ENCODE peak calls at places on chromosomes 2 and 18, in six cellular contexts. One of them, this sample, is unnamed.

GRCh38 chr18:2036136-2036535 is 535.2 kb downstream of the METTL4 start:
- DNase-seq in PC-9: no peak
- DNase-seq in GM23248: no peak
- DNase-seq in SK-N-SH: no peak
- DNase-seq in GM23338: no peak
- DNase-seq in PC-3: peak; percentile 65
- DNase-seq in this sample: no peak

GRCh38 chr2:29611261-29611660 is 310.1 kb downstream of the ALK start:
- DNase-seq in GM23248: no peak
- DNase-seq in PC-9: no peak
- DNase-seq in SK-N-SH: no peak
- DNase-seq in GM23338: no peak
- DNase-seq in PC-3: no peak
- DNase-seq in this sample: no peak

GRCh38 chr2:119264781-119265692 is 41.4 kb downstream of the STEAP3 start:
- DNase-seq in GM23248: peak; percentile 72
- DNase-seq in PC-9: peak; percentile 67
- DNase-seq in PC-3: peak; percentile 62
- DNase-seq in GM23338: peak; percentile 84
- DNase-seq in SK-N-SH: peak; percentile 75
- DNase-seq in this sample: peak; percentile 45

GRCh38 chr2:98799375-98800329 is 68.7 kb upstream of the MGAT4A start:
- DNase-seq in GM23248: no peak
- DNase-seq in PC-9: no peak
- DNase-seq in PC-3: no peak
- DNase-seq in SK-N-SH: no peak
- DNase-seq in GM23338: no peak
- DNase-seq in this sample: no peak

GRCh38 chr2:199703199-199703598 is 147.8 kb downstream of the FTCDNL1 start:
- DNase-seq in GM23248: no peak
- DNase-seq in GM23338: no peak
- DNase-seq in PC-3: no peak
- DNase-seq in SK-N-SH: no peak
- DNase-seq in PC-9: no peak
- DNase-seq in this sample: no peak

GRCh38 chr2:176419591-176420071 is 150.4 kb downstream of the MTX2 start:
- DNase-seq in SK-N-SH: no peak
- DNase-seq in PC-9: no peak
- DNase-seq in GM23338: no peak
- DNase-seq in PC-3: peak; percentile 82
- DNase-seq in GM23248: peak; percentile 87
- DNase-seq in this sample: no peak

GRCh38 chr2:35447210-35447609 is 908.4 kb upstream of the CRIM1 start:
- DNase-seq in PC-3: no peak
- DNase-seq in GM23248: no peak
- DNase-seq in PC-9: no peak
- DNase-seq in SK-N-SH: no peak
- DNase-seq in GM23338: no peak
- DNase-seq in this sample: peak; percentile 45

GRCh38 chr2:47360937-47361336 is 42.0 kb upstream of the MSH2 start:
- DNase-seq in PC-9: no peak
- DNase-seq in GM23338: no peak
- DNase-seq in GM23248: peak; percentile 95
- DNase-seq in SK-N-SH: no peak
- DNase-seq in PC-3: peak; percentile 96
- DNase-seq in this sample: no peak

GRCh38 chr2:88161446-88161845 is 8.7 kb upstream of the THNSL2 start:
- DNase-seq in GM23248: no peak
- DNase-seq in SK-N-SH: no peak
- DNase-seq in PC-3: no peak
- DNase-seq in PC-9: no peak
- DNase-seq in GM23338: no peak
- DNase-seq in this sample: no peak

GRCh38 chr2:135063210-135063609 is 11.1 kb downstream of the RAB3GAP1 start:
- DNase-seq in PC-3: no peak
- DNase-seq in PC-9: no peak
- DNase-seq in GM23248: no peak
- DNase-seq in SK-N-SH: no peak
- DNase-seq in GM23338: no peak
- DNase-seq in this sample: no peak

GRCh38 chr2:185825557-185825956 is 87.0 kb downstream of the FSIP2 start:
- DNase-seq in PC-9: no peak
- DNase-seq in GM23338: no peak
- DNase-seq in PC-3: no peak
- DNase-seq in GM23248: no peak
- DNase-seq in SK-N-SH: no peak
- DNase-seq in this sample: no peak

GRCh38 chr2:99881901-99882591 is 260.3 kb downstream of the AFF3 start:
- DNase-seq in GM23248: peak; percentile 13
- DNase-seq in PC-9: no peak
- DNase-seq in SK-N-SH: peak; percentile 47
- DNase-seq in GM23338: peak; percentile 28
- DNase-seq in PC-3: peak; percentile 60
- DNase-seq in this sample: no peak

GRCh38 chr2:27890146-27891062 is at the start of the genes BABAM2 and RBKS:
- DNase-seq in PC-3: peak; percentile 87
- DNase-seq in PC-9: peak; percentile 91
- DNase-seq in GM23248: peak; percentile 93
- DNase-seq in SK-N-SH: peak; percentile 100
- DNase-seq in GM23338: peak; percentile 91
- DNase-seq in this sample: peak; percentile 90

GRCh38 chr2:1586946-1587840 is 157.1 kb downstream of the PXDN start:
- DNase-seq in GM23248: no peak
- DNase-seq in SK-N-SH: no peak
- DNase-seq in GM23338: no peak
- DNase-seq in PC-9: peak; percentile 84
- DNase-seq in PC-3: peak; percentile 58
- DNase-seq in this sample: no peak

GRCh38 chr2:120632796-120633646 is 102.6 kb upstream of the GLI2 start:
- DNase-seq in SK-N-SH: peak; percentile 33
- DNase-seq in GM23248: no peak
- DNase-seq in PC-3: no peak
- DNase-seq in PC-9: no peak
- DNase-seq in GM23338: no peak
- DNase-seq in this sample: no peak

GRCh38 chr2:28544405-28544914 is 48.6 kb downstream of the PLB1 start:
- DNase-seq in GM23338: no peak
- DNase-seq in SK-N-SH: peak; percentile 70
- DNase-seq in PC-9: peak; percentile 43
- DNase-seq in PC-3: no peak
- DNase-seq in GM23248: no peak
- DNase-seq in this sample: no peak

GRCh38 chr2:174362949-174363348 is 28.2 kb downstream of the SP9 start:
- DNase-seq in PC-9: no peak
- DNase-seq in GM23338: no peak
- DNase-seq in PC-3: no peak
- DNase-seq in GM23248: no peak
- DNase-seq in SK-N-SH: no peak
- DNase-seq in this sample: no peak

GRCh38 chr2:164739966-164740365 is 101.7 kb downstream of the COBLL1 start:
- DNase-seq in PC-3: peak; percentile 67
- DNase-seq in PC-9: no peak
- DNase-seq in GM23338: no peak
- DNase-seq in SK-N-SH: no peak
- DNase-seq in GM23248: peak; percentile 67
- DNase-seq in this sample: no peak

GRCh38 chr2:132911726-132912724 is 242.0 kb upstream of the LYPD1 start:
- DNase-seq in GM23248: peak; percentile 13
- DNase-seq in PC-9: no peak
- DNase-seq in PC-3: no peak
- DNase-seq in GM23338: peak; percentile 47
- DNase-seq in SK-N-SH: peak; percentile 9
- DNase-seq in this sample: no peak

GRCh38 chr18:73235491-73235890 is 367.7 kb upstream of the NETO1 start:
- DNase-seq in GM23338: no peak
- DNase-seq in PC-9: peak; percentile 3
- DNase-seq in GM23248: peak; percentile 81
- DNase-seq in PC-3: peak; percentile 93
- DNase-seq in SK-N-SH: no peak
- DNase-seq in this sample: peak; percentile 30

GRCh38 chr2:221502270-221502973 is 69.7 kb downstream of the EPHA4 start:
- DNase-seq in SK-N-SH: no peak
- DNase-seq in GM23338: no peak
- DNase-seq in PC-9: no peak
- DNase-seq in GM23248: peak; percentile 83
- DNase-seq in PC-3: peak; percentile 22
- DNase-seq in this sample: no peak

GRCh38 chr2:221501210-221501882 is 70.8 kb downstream of the EPHA4 start:
- DNase-seq in SK-N-SH: no peak
- DNase-seq in PC-9: peak; percentile 26
- DNase-seq in GM23248: peak; percentile 83
- DNase-seq in GM23338: no peak
- DNase-seq in PC-3: no peak
- DNase-seq in this sample: no peak

GRCh38 chr2:221500501-221501209 is 71.4 kb downstream of the EPHA4 start:
- DNase-seq in PC-3: no peak
- DNase-seq in GM23338: no peak
- DNase-seq in GM23248: no peak
- DNase-seq in PC-9: no peak
- DNase-seq in SK-N-SH: no peak
- DNase-seq in this sample: no peak

GRCh38 chr2:221503965-221504364 is 68.1 kb downstream of the EPHA4 start:
- DNase-seq in SK-N-SH: no peak
- DNase-seq in GM23248: no peak
- DNase-seq in PC-9: no peak
- DNase-seq in PC-3: no peak
- DNase-seq in GM23338: no peak
- DNase-seq in this sample: no peak

DNA sequence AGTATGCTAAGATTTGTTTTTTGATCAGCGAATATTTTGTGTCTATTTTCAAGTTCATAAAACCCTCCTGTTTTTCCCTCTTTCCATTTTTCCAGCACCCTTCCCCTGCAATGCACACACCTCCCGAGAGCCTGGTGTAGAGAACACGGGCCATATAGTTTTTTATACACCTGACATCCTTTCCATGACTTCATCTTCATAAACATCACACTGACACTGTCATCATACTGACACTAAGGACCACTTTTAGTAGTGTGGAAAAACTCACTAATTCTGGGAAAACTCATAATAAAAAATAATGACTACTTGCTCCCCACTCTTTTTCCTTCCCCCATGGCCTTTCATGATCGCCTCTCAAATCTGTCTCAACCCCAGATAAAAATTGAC is 70.2 kb downstream of the EPHA4 start:
- DNase-seq in PC-9: no peak
- DNase-seq in PC-3: no peak
- DNase-seq in SK-N-SH: no peak
- DNase-seq in GM23248: no peak
- DNase-seq in GM23338: no peak
- DNase-seq in this sample: no peak
- H3F3A ChIP-seq in PC-9: peaks cover 7% of the 10 kb centered on the region
- H3F3A ChIP-seq in PC-3: no peaks in the 10 kb centered on the region
- H3F3A ChIP-seq in SK-N-SH: no peaks in the 10 kb centered on the region
- H3F3A ChIP-seq in GM23248: peaks cover 34% of the 10 kb centered on the region
- H3F3A ChIP-seq in GM23338: no peaks in the 10 kb centered on the region
- H3F3A ChIP-seq in this sample: no peaks in the 10 kb centered on the region

GRCh38 chr2:54494087-54494486 is 38.0 kb downstream of the SPTBN1 start:
- DNase-seq in GM23248: no peak
- DNase-seq in GM23338: no peak
- DNase-seq in PC-9: no peak
- DNase-seq in PC-3: no peak
- DNase-seq in SK-N-SH: no peak
- DNase-seq in this sample: no peak

GRCh38 chr2:54500404-54501147 is 44.4 kb downstream of the SPTBN1 start:
- DNase-seq in GM23338: no peak
- DNase-seq in GM23248: no peak
- DNase-seq in SK-N-SH: no peak
- DNase-seq in PC-9: no peak
- DNase-seq in PC-3: no peak
- DNase-seq in this sample: no peak

GRCh38 chr2:54499666-54500065 is 43.5 kb downstream of the SPTBN1 start:
- DNase-seq in GM23338: no peak
- DNase-seq in PC-3: no peak
- DNase-seq in SK-N-SH: no peak
- DNase-seq in GM23248: no peak
- DNase-seq in PC-9: no peak
- DNase-seq in this sample: no peak

GRCh38 chr2:54496920-54497319 is 40.8 kb downstream of the SPTBN1 start:
- DNase-seq in GM23248: no peak
- DNase-seq in PC-9: no peak
- DNase-seq in GM23338: no peak
- DNase-seq in PC-3: no peak
- DNase-seq in SK-N-SH: no peak
- DNase-seq in this sample: no peak

DNA sequence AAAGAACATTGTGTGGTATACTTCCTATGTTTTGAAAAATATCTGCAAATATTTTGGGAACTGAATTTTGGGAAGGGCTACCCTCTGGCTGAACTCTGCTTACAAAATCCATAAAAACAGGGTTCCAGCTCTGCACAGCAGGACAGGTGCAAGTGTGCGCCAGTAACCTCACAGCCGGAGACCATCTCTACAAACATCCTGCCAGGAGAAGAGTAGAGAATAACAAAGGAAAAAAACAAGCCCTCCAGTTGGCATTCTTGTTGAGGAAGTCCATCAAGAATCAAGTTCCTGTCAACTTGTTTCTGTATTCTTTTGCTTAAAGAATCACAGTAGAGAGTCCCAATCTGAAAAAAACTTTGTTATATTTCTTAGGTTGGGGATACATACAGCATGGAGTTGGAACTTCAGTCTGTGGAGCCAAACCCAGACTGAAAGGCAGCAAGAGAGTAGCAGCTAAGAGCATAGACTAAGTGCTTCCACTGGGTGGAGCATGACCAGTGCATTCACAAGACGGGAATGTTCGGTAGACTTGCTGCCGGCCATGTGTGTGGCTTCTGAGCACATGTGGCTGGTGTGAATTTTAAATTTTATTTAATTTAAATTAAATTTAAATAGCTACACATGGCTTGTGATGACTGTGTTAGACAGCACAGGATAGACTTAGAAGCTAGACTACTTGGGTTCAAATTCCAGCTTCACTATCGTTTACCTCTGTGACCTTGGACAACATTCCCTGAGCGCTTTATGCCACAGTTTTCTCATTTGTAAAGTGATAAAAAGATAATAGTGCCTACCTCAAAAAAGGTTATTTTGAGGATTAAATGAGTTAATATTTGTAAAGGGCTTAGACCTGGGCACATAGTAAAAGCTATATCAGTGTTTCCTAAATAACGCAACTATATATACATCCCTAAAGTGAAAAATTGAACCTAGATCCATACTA is 41.9 kb downstream of the SPTBN1 start:
- DNase-seq in PC-3: peak; percentile 20
- DNase-seq in GM23248: peak; percentile 58
- DNase-seq in SK-N-SH: no peak
- DNase-seq in GM23338: peak; percentile 68
- DNase-seq in PC-9: no peak
- DNase-seq in this sample: no peak
- H3K79me2 ChIP-seq in PC-3: no peaks in the 10 kb centered on the region
- H3K79me2 ChIP-seq in GM23248: peaks cover 100% of the 10 kb centered on the region
- H3K79me2 ChIP-seq in SK-N-SH: peaks cover 92% of the 10 kb centered on the region
- H3K79me2 ChIP-seq in GM23338: no peaks in the 10 kb centered on the region
- H3K79me2 ChIP-seq in PC-9: no peaks in the 10 kb centered on the region
- H3K79me2 ChIP-seq in this sample: no peaks in the 10 kb centered on the region

GRCh38 chr2:63962186-63962585 is 57.0 kb downstream of the VPS54 start:
- DNase-seq in GM23248: no peak
- DNase-seq in GM23338: no peak
- DNase-seq in SK-N-SH: no peak
- DNase-seq in PC-9: no peak
- DNase-seq in PC-3: no peak
- DNase-seq in this sample: no peak
- H3K9me2 ChIP-seq in GM23248: no peaks in the 10 kb centered on the region
- H3K9me2 ChIP-seq in GM23338: no peaks in the 10 kb centered on the region
- H3K9me2 ChIP-seq in SK-N-SH: no peaks in the 10 kb centered on the region
- H3K9me2 ChIP-seq in PC-9: peaks cover 4% of the 10 kb centered on the region
- H3K9me2 ChIP-seq in PC-3: no peaks in the 10 kb centered on the region
- H3K9me2 ChIP-seq in this sample: no peaks in the 10 kb centered on the region

GRCh38 chr2:25258814-25259743 is 82.6 kb downstream of the DNMT3A start:
- DNase-seq in GM23248: no peak
- DNase-seq in SK-N-SH: no peak
- DNase-seq in PC-9: no peak
- DNase-seq in GM23338: no peak
- DNase-seq in PC-3: no peak
- DNase-seq in this sample: no peak
- H3F3A ChIP-seq in GM23248: no peaks in the 10 kb centered on the region
- H3F3A ChIP-seq in SK-N-SH: peaks cover 4% of the 10 kb centered on the region
- H3F3A ChIP-seq in PC-9: peaks cover 4% of the 10 kb centered on the region
- H3F3A ChIP-seq in GM23338: peaks cover 35% of the 10 kb centered on the region
- H3F3A ChIP-seq in PC-3: no peaks in the 10 kb centered on the region
- H3F3A ChIP-seq in this sample: no peaks in the 10 kb centered on the region

This sample was measured in MM.1S.